ENCODE peak calls at places on chromosomes 5 and 9, in four cellular contexts. L, O, H and G are unnamed samples.

GRCh38 chr9:94627287-94627686 is 12.0 kb downstream of the FBP1 start:
- DNase-seq in L (no peak), O (no peak), H (no peak), G (no peak)

GRCh38 chr9:134818000-134818568 is 62.5 kb upstream of the FCN2 start:
- DNase-seq in L (no peak), O (no peak), H (no peak), G (no peak)

GRCh38 chr5:179160584-179160983 is 100.4 kb downstream of the ZNF354C start:
- DNase-seq in L (peak), O (no peak), H (no peak), G (no peak)

GRCh38 chr9:93549636-93550035 is 26.7 kb upstream of the PHF2 start:
- DNase-seq in L (no peak), O (no peak), H (peak), G (peak)

GRCh38 chr9:135152608-135153337 is 65.3 kb downstream of the OLFM1 start:
- DNase-seq in L (no peak), O (peak), H (no peak), G (no peak)

GRCh38 chr9:80797841-80798688 is 891.3 kb downstream of the TLE1 start:
- DNase-seq in L (no peak), O (no peak), H (no peak), G (no peak)

GRCh38 chr5:79149432-79149831 is 37.8 kb downstream of the BHMT start:
- DNase-seq in L (no peak), O (no peak), H (no peak), G (peak)

GRCh38 chr9:83669067-83669466 is 38.7 kb downstream of the UBQLN1 start:
- DNase-seq in L (no peak), O (no peak), H (no peak), G (peak)

GRCh38 chr5:181107699-181108098 is 23.3 kb downstream of the OR2V1 start:
- DNase-seq in L (no peak), O (no peak), H (no peak), G (no peak)

GRCh38 chr9:93586290-93587057 is 10.1 kb downstream of the PHF2 start:
- DNase-seq in L (no peak), O (no peak), H (peak), G (no peak)

GRCh38 chr9:69758981-69759477 is 782 bp downstream of the PTAR1 start:
- DNase-seq in L (no peak), O (no peak), H (peak), G (peak)

GRCh38 chr5:57405984-57406383 is 76.6 kb downstream of the ACTBL2 start:
- DNase-seq in L (no peak), O (no peak), H (no peak), G (no peak)

GRCh38 chr9:136859821-136860269 is 6.3 kb downstream of the EDF1 start:
- DNase-seq in L (no peak), O (peak), H (no peak), G (no peak)

GRCh38 chr5:2352101-2352861 is 399.2 kb downstream of the IRX2 start:
- DNase-seq in L (no peak), O (no peak), H (no peak), G (no peak)

GRCh38 chr9:99489043-99489378 is 266.9 kb downstream of the SEC61B start:
- DNase-seq in L (no peak), O (no peak), H (peak), G (peak)

GRCh38 chr5:152437861-152438260 is 32.8 kb upstream of the NMUR2 start:
- DNase-seq in L (no peak), O (peak), H (no peak), G (no peak)

GRCh38 chr5:75511435-75512382 is at the start of the genes CERT1 and POLK:
- DNase-seq in L (peak), O (peak), H (peak), G (peak)

GRCh38 chr9:19512432-19512831 is 103.6 kb downstream of the ACER2 start:
- DNase-seq in L (no peak), O (no peak), H (no peak), G (no peak)

GRCh38 chr5:68074048-68074632 is 141.4 kb upstream of the PIK3R1 start:
- DNase-seq in L (no peak), O (no peak), H (no peak), G (peak)

GRCh38 chr5:172276214-172276613 is 7.3 kb downstream of the UBTD2 start:
- DNase-seq in L (peak), O (no peak), H (no peak), G (peak)

GRCh38 chr5:74865293-74865798 is 841 bp downstream of the FAM169A start:
- DNase-seq in L (peak), O (no peak), H (no peak), G (peak)

GRCh38 chr5:159208508-159209437 is 580 bp downstream of the RNF145 start:
- DNase-seq in L (no peak), O (peak), H (peak), G (no peak)

GRCh38 chr5:88140863-88141694 is 127.6 kb downstream of the TMEM161B start:
- DNase-seq in L (peak), O (peak), H (peak), G (peak)

GRCh38 chr9:130873966-130874365 is 22.6 kb downstream of the QRFP start:
- DNase-seq in L (no peak), O (no peak), H (no peak), G (no peak)

GRCh38 chr9:127684576-127684975 is 22.2 kb upstream of the CFAP157 start:
- DNase-seq in L (peak), O (no peak), H (peak), G (peak)

GRCh38 chr9:78325343-78325742 is 28.4 kb downstream of the PSAT1 start:
- DNase-seq in L (no peak), O (no peak), H (peak), G (no peak)

GRCh38 chr9:136773386-136774044 is 9.2 kb upstream of the LCN15 start:
- DNase-seq in L (peak), O (peak), H (no peak), G (no peak)

GRCh38 chr9:124849801-124850200 is 3.5 kb upstream of the WDR38 start:
- DNase-seq in L (no peak), O (no peak), H (peak), G (no peak)

GRCh38 chr9:114652776-114653555 is 4.6 kb downstream of the TEX53 start:
- DNase-seq in L (peak), O (no peak), H (peak), G (peak)

GRCh38 chr5:180869587-180869986 is 8.5 kb upstream of the ZFP62 start:
- DNase-seq in L (peak), O (no peak), H (no peak), G (no peak)

GRCh38 chr5:57341380-57341979 is 141.1 kb downstream of the ACTBL2 start:
- DNase-seq in L (no peak), O (no peak), H (no peak), G (peak)

GRCh38 chr9:86525182-86525581 is 171.0 kb upstream of the TUT7 start:
- DNase-seq in L (no peak), O (no peak), H (no peak), G (no peak)

GRCh38 chr5:56737002-56737621 is 78.2 kb upstream of the MAP3K1 start:
- DNase-seq in L (peak), O (no peak), H (peak), G (peak)

GRCh38 chr9:17930091-17930490 is 351.2 kb downstream of the SH3GL2 start:
- DNase-seq in L (no peak), O (no peak), H (no peak), G (peak)

GRCh38 chr5:132184588-132184987 is 43.1 kb downstream of the P4HA2 start:
- DNase-seq in L (no peak), O (peak), H (no peak), G (no peak)

GRCh38 chr5:172715421-172715780 is 55.6 kb downstream of the DUSP1 start:
- DNase-seq in L (no peak), O (no peak), H (no peak), G (no peak)

GRCh38 chr5:103469288-103470065 is 93.1 kb downstream of the NUDT12 start:
- DNase-seq in L (peak), O (no peak), H (peak), G (no peak)